ENCODE peak calls at places on chromosomes 13 and 19, in ten cellular contexts. I, M, F, O, J, H, B, Y, R and E are unnamed samples.

GRCh38 chr19:50432221-50432626 is 468 bp upstream of the MYBPC2 start:
- DNase-seq in I (peak; percentile 16), M (peak; percentile 69), F (no peak), O (no peak), J (no peak), H (no peak), B (no peak), Y (no peak), R (no peak), E (no peak)

GRCh38 chr13:61410669-61411297 is 4.9 kb downstream of the PCDH20 start:
- DNase-seq in I (peak; percentile 32), M (peak; percentile 37), F (no peak), O (no peak), J (no peak), H (no peak), B (no peak), Y (no peak), R (no peak), E (no peak)

GRCh38 chr13:43145556-43145955 is 122.2 kb downstream of the DNAJC15 start:
- DNase-seq in I (no peak), M (no peak), F (no peak), O (no peak), J (no peak), H (no peak), B (no peak), Y (no peak), R (no peak), E (no peak)

GRCh38 chr13:48775804-48776203 is 122.1 kb downstream of the CYSLTR2 start:
- DNase-seq in I (peak; percentile 96), M (no peak), F (peak; percentile 86), O (no peak), J (no peak), H (no peak), B (no peak), Y (no peak), R (no peak), E (no peak)

GRCh38 chr13:47437411-47437810 is 540.6 kb upstream of the HTR2A start:
- DNase-seq in I (peak; percentile 76), M (no peak), F (no peak), O (no peak), J (no peak), H (no peak), B (no peak), Y (no peak), R (no peak), E (no peak)

GRCh38 chr13:41006296-41006695 is 12.8 kb downstream of the ELF1 start:
- DNase-seq in I (no peak), M (no peak), F (no peak), O (no peak), J (no peak), H (no peak), B (no peak), Y (no peak), R (no peak), E (no peak)

GRCh38 chr19:15468675-15469512 is 4.5 kb upstream of the RASAL3 start:
- DNase-seq in I (no peak), M (no peak), F (no peak), O (no peak), J (no peak), H (no peak), B (no peak), Y (no peak), R (no peak), E (no peak)

GRCh38 chr13:47033216-47033615 is 136.4 kb upstream of the HTR2A start:
- DNase-seq in I (peak; percentile 69), M (no peak), F (peak; percentile 10), O (no peak), J (no peak), H (no peak), B (no peak), Y (no peak), R (no peak), E (no peak)

GRCh38 chr19:294819-295686 is 3.9 kb upstream of the PLPP2 start:
- DNase-seq in I (peak; percentile 70), M (peak; percentile 81), F (no peak), O (peak; percentile 52), J (no peak), H (peak; percentile 70), B (no peak), Y (no peak), R (peak; percentile 49), E (no peak)

GRCh38 chr19:23913931-23914330 is 755 bp upstream of the ZNF726 start:
- DNase-seq in I (peak; percentile 23), M (no peak), F (no peak), O (no peak), J (no peak), H (no peak), B (no peak), Y (no peak), R (no peak), E (no peak)

GRCh38 chr13:79810671-79811070 is 329.7 kb downstream of the NDFIP2 start:
- DNase-seq in I (peak; percentile 48), M (peak; percentile 72), F (peak; percentile 22), O (no peak), J (no peak), H (no peak), B (no peak), Y (no peak), R (no peak), E (no peak)

GRCh38 chr13:79815041-79815440 is 334.1 kb downstream of the NDFIP2 start:
- DNase-seq in I (no peak), M (no peak), F (no peak), O (no peak), J (no peak), H (no peak), B (no peak), Y (no peak), R (no peak), E (no peak)

GRCh38 chr13:79811170-79811569 is 330.2 kb downstream of the NDFIP2 start:
- DNase-seq in I (no peak), M (no peak), F (no peak), O (no peak), J (no peak), H (no peak), B (no peak), Y (no peak), R (no peak), E (no peak)

GRCh38 chr13:79810018-79810417 is 329.1 kb downstream of the NDFIP2 start:
- DNase-seq in I (no peak), M (no peak), F (no peak), O (no peak), J (no peak), H (no peak), B (no peak), Y (no peak), R (no peak), E (no peak)

GRCh38 chr13:79812070-79812850 is 331.3 kb downstream of the NDFIP2 start:
- DNase-seq in I (no peak), M (no peak), F (no peak), O (no peak), J (no peak), H (no peak), B (no peak), Y (no peak), R (no peak), E (no peak)
- H3K4me1 ChIP-seq in I (peaks cover 13% of the 10 kb centered on the region), M (peaks cover 19% of the 10 kb centered on the region), F (peaks cover 9% of the 10 kb centered on the region), O (no peaks in the 10 kb centered on the region), J (no peaks in the 10 kb centered on the region), H (no peaks in the 10 kb centered on the region), B (no peaks in the 10 kb centered on the region), Y (no peaks in the 10 kb centered on the region), R (no peaks in the 10 kb centered on the region), E (no peaks in the 10 kb centered on the region)

DNA sequence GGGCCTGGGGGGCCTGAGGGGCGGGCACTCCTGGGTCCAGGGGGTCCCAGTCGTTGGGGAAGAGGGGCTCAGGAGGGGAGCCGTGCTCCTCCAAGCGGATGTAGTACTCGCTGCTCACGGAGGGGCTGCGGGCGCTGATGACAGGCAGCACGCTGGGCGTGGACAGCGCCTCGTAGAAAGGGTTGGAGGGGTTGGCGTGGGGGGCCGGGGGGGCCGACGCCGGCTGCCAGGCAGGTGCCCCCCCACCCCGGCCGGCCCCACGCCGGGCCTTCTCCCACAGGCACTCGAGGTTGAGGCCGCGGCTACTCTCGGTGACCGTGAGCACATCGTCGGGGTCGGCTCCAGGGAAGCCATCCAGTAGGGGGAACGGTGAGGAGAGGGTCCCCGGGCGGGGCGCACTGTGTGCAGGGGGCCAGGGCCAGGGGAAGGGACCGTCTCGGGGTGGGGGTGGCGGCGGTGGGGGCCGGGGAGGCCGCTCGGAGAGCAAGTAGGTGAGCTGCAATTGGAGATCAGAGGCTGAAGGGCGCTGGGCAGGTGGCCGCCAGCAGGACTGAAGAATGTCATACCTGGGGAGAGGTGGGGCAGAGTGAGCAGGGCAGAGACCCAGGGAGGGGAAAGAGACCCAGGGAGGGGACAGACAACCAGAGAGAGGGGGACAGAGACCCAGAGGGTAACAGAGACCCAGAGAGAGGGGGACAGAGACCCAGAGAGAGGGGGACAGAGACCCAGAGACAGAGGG is 12.1 kb downstream of the LMTK3 start:
- DNase-seq in I (no peak), M (no peak), F (no peak), O (no peak), J (no peak), H (no peak), B (no peak), Y (no peak), R (no peak), E (no peak)
- H3K4me1 ChIP-seq in I (peaks cover 3% of the 10 kb centered on the region), M (peaks cover 10% of the 10 kb centered on the region), F (peaks cover 13% of the 10 kb centered on the region), O (no peaks in the 10 kb centered on the region), J (peaks cover under 1% of the 10 kb centered on the region), H (peaks cover 29% of the 10 kb centered on the region), B (no peaks in the 10 kb centered on the region), Y (peaks cover 15% of the 10 kb centered on the region), R (peaks cover 2% of the 10 kb centered on the region), E (peaks cover 3% of the 10 kb centered on the region)

GRCh38 chr13:44309771-44310767 is 63.6 kb upstream of the SERP2 start:
- DNase-seq in I (no peak), M (no peak), F (no peak), O (peak; percentile 78), J (no peak), H (peak; percentile 73), B (peak; percentile 68), Y (no peak), R (peak; percentile 84), E (no peak)
- H3K4me1 ChIP-seq in I (peaks cover 36% of the 10 kb centered on the region), M (peaks cover 26% of the 10 kb centered on the region), F (peaks cover 79% of the 10 kb centered on the region), O (peaks cover 16% of the 10 kb centered on the region), J (peaks cover 19% of the 10 kb centered on the region), H (peaks cover 11% of the 10 kb centered on the region), B (peaks cover 22% of the 10 kb centered on the region), Y (no peaks in the 10 kb centered on the region), R (peaks cover 17% of the 10 kb centered on the region), E (peaks cover 11% of the 10 kb centered on the region)

DNA sequence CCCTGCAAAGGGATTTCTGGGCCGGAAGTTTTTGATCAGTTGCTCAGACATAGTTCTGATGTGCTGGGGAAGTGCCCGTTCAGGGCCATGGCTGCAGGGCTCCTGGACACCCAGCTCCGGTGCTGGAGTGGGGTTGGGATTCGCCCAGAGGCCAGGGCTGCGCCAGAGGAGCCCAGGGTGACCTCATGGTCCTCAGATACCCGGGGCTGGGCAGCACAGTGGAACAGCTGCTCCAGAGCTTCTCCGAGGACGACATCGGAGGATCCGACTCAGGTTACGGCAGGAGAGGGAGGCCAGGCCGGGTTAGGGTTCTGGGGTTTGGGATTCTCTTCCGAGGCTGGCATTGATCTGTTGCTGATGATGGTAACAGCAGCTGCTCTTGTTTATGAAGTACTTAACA is 20.9 kb downstream of the CARM1 start:
- DNase-seq in I (no peak), M (no peak), F (no peak), O (peak; percentile 92), J (no peak), H (no peak), B (no peak), Y (no peak), R (no peak), E (no peak)
- H3K4me1 ChIP-seq in I (peaks cover 5% of the 10 kb centered on the region), M (peaks cover 71% of the 10 kb centered on the region), F (peaks cover 25% of the 10 kb centered on the region), O (peaks cover 84% of the 10 kb centered on the region), J (peaks cover 17% of the 10 kb centered on the region), H (peaks cover 42% of the 10 kb centered on the region), B (peaks cover 20% of the 10 kb centered on the region), Y (no peaks in the 10 kb centered on the region), R (peaks cover 46% of the 10 kb centered on the region), E (peaks cover 21% of the 10 kb centered on the region)